ENCODE peak calls at places on chromosomes 13 and 19, in eight cellular contexts. M, S, U, D, E, T, Q and R are unnamed samples.

GRCh38 chr19:2983351-2984195 is 6.2 kb downstream of the TLE6 start:
- DNase-seq in M (no peak), S (no peak), U (no peak), D (peak; percentile 75), E (no peak), T (peak; percentile 76), Q (peak; percentile 66), R (no peak)

GRCh38 chr19:10553943-10554381 is 10.3 kb downstream of the ATG4D start:
- DNase-seq in M (no peak), S (no peak), U (peak; percentile 85), D (no peak), E (peak; percentile 51), T (peak; percentile 90), Q (no peak), R (peak; percentile 53)

GRCh38 chr19:11018179-11018578 is 57.3 kb downstream of the SMARCA4 start:
- DNase-seq in M (no peak), S (no peak), U (no peak), D (no peak), E (no peak), T (peak; percentile 53), Q (no peak), R (no peak)

GRCh38 chr13:45040626-45041025 is 51.3 kb downstream of the GPALPP1 start:
- DNase-seq in M (no peak), S (no peak), U (peak; percentile 67), D (no peak), E (no peak), T (no peak), Q (no peak), R (no peak)

GRCh38 chr13:29550589-29550988 is 44.9 kb downstream of the SLC7A1 start:
- DNase-seq in M (peak; percentile 49), S (no peak), U (no peak), D (no peak), E (no peak), T (no peak), Q (no peak), R (no peak)

GRCh38 chr13:72507394-72508199 is 219.8 kb downstream of the MZT1 start:
- DNase-seq in M (peak; percentile 36), S (no peak), U (no peak), D (no peak), E (no peak), T (no peak), Q (no peak), R (no peak)

GRCh38 chr19:48553676-48554384 is 1.9 kb downstream of the SULT2B1 start:
- DNase-seq in M (peak; percentile 45), S (no peak), U (no peak), D (peak; percentile 15), E (no peak), T (peak; percentile 44), Q (peak; percentile 70), R (no peak)

GRCh38 chr13:33312150-33312908 is 26.8 kb upstream of the STARD13 start:
- DNase-seq in M (peak; percentile 4), S (no peak), U (no peak), D (no peak), E (no peak), T (peak; percentile 36), Q (peak; percentile 58), R (no peak)

GRCh38 chr19:1082165-1082927 is 12.8 kb downstream of the POLR2E start:
- DNase-seq in M (no peak), S (no peak), U (peak; percentile 84), D (peak; percentile 38), E (peak; percentile 76), T (peak; percentile 68), Q (peak; percentile 54), R (peak; percentile 66)

GRCh38 chr19:23547156-23547555 is 139.9 kb downstream of the ZNF675 start:
- DNase-seq in M (no peak), S (no peak), U (no peak), D (no peak), E (no peak), T (no peak), Q (no peak), R (no peak)

GRCh38 chr19:492091-492531 is 4.2 kb upstream of the MADCAM1 start:
- DNase-seq in M (no peak), S (no peak), U (no peak), D (no peak), E (peak; percentile 24), T (no peak), Q (peak; percentile 43), R (peak; percentile 50)

GRCh38 chr19:12828494-12828893 is 5.9 kb downstream of the RTBDN start:
- DNase-seq in M (no peak), S (no peak), U (peak; percentile 58), D (no peak), E (no peak), T (no peak), Q (no peak), R (no peak)

GRCh38 chr13:24670927-24671326 is 9.3 kb upstream of the ATP12A start:
- DNase-seq in M (peak; percentile 9), S (no peak), U (peak; percentile 15), D (no peak), E (no peak), T (no peak), Q (peak; percentile 53), R (no peak)

GRCh38 chr13:49540552-49540951 is 44.8 kb downstream of the PHF11 start:
- DNase-seq in M (no peak), S (no peak), U (peak; percentile 66), D (no peak), E (no peak), T (no peak), Q (peak; percentile 52), R (no peak)

GRCh38 chr19:4474504-4475136 is 2.5 kb downstream of the HDGFL2 start:
- DNase-seq in M (peak; percentile 52), S (no peak), U (peak; percentile 39), D (no peak), E (no peak), T (peak; percentile 54), Q (peak; percentile 83), R (no peak)

DNA sequence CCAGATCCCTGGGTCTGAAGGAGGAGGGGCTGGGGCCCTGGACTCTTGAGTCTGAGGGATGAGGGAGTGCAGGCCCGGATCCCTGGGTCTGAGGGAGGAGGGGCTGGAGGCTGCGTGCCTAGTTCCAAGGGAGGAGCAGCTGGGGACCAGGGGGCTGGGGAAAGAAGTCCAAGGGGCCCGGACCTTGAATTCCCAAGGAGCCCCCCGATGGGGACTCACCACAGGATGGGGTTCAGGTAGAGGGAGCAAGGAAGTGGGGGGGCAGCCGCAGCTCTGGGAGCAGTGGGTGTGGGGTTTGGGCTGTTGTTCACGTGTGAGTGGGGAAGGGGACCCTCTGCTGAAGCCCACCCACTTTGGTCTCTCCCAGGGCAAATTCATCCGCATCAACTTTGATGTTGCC is 23.1 kb downstream of the MYH14 start:
- DNase-seq in M (no peak), S (no peak), U (no peak), D (no peak), E (no peak), T (no peak), Q (no peak), R (no peak)
- H3K4me3 ChIP-seq in M (no peak overlapping the region), S (no peak overlapping the region), U (no peak overlapping the region), D (no peak overlapping the region), E (no peak overlapping the region), T (no peak overlapping the region), Q (no peak overlapping the region), R (no peak overlapping the region)

DNA sequence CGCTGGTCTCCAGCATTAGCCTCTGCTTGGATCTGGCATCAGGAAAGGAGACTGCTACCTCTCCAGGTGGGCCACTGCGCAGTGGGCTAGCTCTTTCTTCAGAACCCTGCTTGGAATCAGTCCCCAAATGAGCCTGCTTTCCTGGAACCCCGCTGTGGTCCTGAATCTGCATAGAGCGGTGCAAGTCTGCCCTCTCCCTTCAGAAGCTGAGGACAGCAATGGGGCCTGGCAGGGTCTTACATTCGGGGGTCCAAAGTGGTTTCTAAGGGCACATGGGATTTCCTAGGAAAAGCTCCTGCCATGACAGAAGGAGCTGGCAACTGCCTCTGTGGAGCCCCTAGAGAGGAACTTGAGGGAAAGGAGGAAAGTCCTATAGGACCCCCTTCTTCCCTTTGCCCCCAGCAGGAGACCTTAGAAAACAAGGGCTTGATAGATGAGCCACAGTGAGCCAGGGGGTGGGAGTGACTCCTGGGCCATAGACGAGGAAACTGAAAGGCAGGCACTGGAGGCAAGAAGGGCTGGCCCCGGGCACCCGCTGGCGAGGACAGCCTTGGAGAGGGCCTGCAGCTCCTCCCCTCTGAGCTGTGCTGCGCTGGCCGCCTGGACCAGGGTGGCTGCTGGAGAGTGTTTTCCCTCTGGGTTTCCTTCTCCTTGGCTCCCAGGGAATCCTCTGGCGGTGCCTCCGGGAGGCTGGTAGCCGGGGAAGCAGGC is 1.4 kb upstream of the VSTM2B start:
- DNase-seq in M (no peak), S (no peak), U (no peak), D (no peak), E (no peak), T (peak; percentile 1), Q (no peak), R (no peak)
- H3K4me3 ChIP-seq in M (no peak overlapping the region), S (no peak overlapping the region), U (no peak overlapping the region), D (no peak overlapping the region), E (no peak overlapping the region), T (no peak overlapping the region), Q (no peak overlapping the region), R (no peak overlapping the region)

GRCh38 chr19:7349231-7349591 is 474 bp downstream of the ARHGEF18 start:
- DNase-seq in M (no peak), S (no peak), U (no peak), D (no peak), E (no peak), T (no peak), Q (no peak), R (no peak)

GRCh38 chr19:7349961-7350711 is 1.4 kb downstream of the ARHGEF18 start:
- DNase-seq in M (no peak), S (no peak), U (peak; percentile 91), D (no peak), E (no peak), T (no peak), Q (no peak), R (peak; percentile 79)

GRCh38 chr19:7346488-7346971 is 2.2 kb upstream of the ARHGEF18 start:
- DNase-seq in M (no peak), S (no peak), U (peak; percentile 27), D (no peak), E (no peak), T (no peak), Q (no peak), R (no peak)

GRCh38 chr19:7351861-7352260 is 3.1 kb downstream of the ARHGEF18 start:
- DNase-seq in M (no peak), S (no peak), U (no peak), D (no peak), E (no peak), T (no peak), Q (no peak), R (no peak)

DNA sequence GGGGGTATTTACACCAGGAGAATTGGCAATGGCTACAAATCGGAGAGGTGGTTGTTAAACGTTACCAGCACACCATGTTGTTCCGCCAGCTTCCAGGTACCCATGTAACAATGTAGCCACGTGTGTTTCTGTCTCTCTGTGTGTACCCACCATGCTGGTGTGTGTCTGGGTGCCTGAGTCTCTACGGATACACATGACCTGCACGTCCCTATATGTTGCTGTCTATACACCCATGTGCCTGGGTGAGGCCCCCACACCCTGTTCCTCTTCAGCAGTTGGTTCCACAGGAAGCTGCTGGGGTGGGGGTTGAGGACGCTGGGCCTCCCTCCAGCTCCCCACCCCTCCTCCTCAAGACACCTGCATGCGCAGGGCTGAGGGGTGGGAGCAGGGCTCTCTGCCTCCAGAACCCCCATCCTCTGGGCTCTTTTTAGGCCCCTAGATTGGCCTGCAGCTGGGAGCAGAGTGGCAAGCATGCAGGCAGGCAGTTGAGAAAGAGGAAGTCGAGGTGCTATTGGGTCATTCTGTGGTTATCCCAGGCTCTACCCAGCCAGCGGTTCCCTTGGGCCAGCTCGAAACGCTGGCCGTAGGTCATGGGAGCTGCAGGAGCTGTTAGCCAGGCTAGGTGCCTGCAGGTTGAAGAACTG is at the start of gene ARHGEF18:
- DNase-seq in M (no peak), S (no peak), U (peak; percentile 97), D (no peak), E (no peak), T (no peak), Q (no peak), R (peak; percentile 84)
- H3K4me3 ChIP-seq in M (no peak within 1 kb of the TSS), S (no peak within 1 kb of the TSS), U (peak within 1 kb of the TSS; percentile 97), D (no peak within 1 kb of the TSS), E (peak within 1 kb of the TSS; percentile 71), T (no peak within 1 kb of the TSS), Q (no peak within 1 kb of the TSS), R (peak within 1 kb of the TSS; percentile 99)

GRCh38 chr19:16068696-16069259 is 7.5 kb upstream of the TPM4 start:
- DNase-seq in M (no peak), S (no peak), U (no peak), D (no peak), E (no peak), T (peak; percentile 35), Q (no peak), R (no peak)
- H3K4me3 ChIP-seq in M (peak overlapping the region; percentile 43), S (no peak overlapping the region), U (no peak overlapping the region), D (no peak overlapping the region), E (no peak overlapping the region), T (peak overlapping the region; percentile 81), Q (peak overlapping the region; percentile 82), R (no peak overlapping the region)